ENCODE peak calls at places on chromosomes 1 and 21, in seven cellular contexts. M is NT2/D1, A is ecto neural progenitor cell, S is NCI-H2029, Q is Daoy, Y is H54, E is GM23338. H is an unnamed sample.

GRCh38 chr1:76843821-76844448 is 23.3 kb upstream of the ST6GALNAC5 start:
- DNase-seq in M (no peak), A (no peak), S (no peak), Q (peak; percentile 46), Y (no peak), E (no peak), H (no peak)

GRCh38 chr1:55399385-55399784 is 184.2 kb upstream of the USP24 start:
- DNase-seq in M (no peak), A (no peak), S (no peak), Q (no peak), Y (no peak), E (no peak), H (no peak)

GRCh38 chr1:15833069-15833679 is 14.3 kb upstream of the SPEN start:
- DNase-seq in M (no peak), A (no peak), S (peak; percentile 77), Q (peak; percentile 79), Y (no peak), E (peak; percentile 35), H (peak; percentile 51)

GRCh38 chr21:36419241-36419640 is 34.0 kb downstream of the CHAF1B start:
- DNase-seq in M (no peak), A (no peak), S (no peak), Q (no peak), Y (no peak), E (no peak), H (no peak)

GRCh38 chr1:29761159-29761928 is 525.0 kb downstream of the PTPRU start:
- DNase-seq in M (no peak), A (peak; percentile 23), S (no peak), Q (no peak), Y (no peak), E (no peak), H (no peak)

GRCh38 chr1:98336472-98337118 is 324.9 kb upstream of the SNX7 start:
- DNase-seq in M (no peak), A (no peak), S (no peak), Q (no peak), Y (no peak), E (peak; percentile 34), H (peak; percentile 58)

GRCh38 chr1:62012095-62012494 is 182.6 kb upstream of the L1TD1 start:
- DNase-seq in M (no peak), A (no peak), S (no peak), Q (no peak), Y (no peak), E (no peak), H (no peak)

GRCh38 chr1:159854693-159855192 is 7.7 kb downstream of the VSIG8 start:
- DNase-seq in M (peak; percentile 49), A (peak; percentile 54), S (peak; percentile 31), Q (peak; percentile 87), Y (peak; percentile 95), E (peak; percentile 82), H (peak; percentile 92)

GRCh38 chr1:153995640-153996039 is 5.1 kb downstream of the RPS27 start:
- DNase-seq in M (no peak), A (no peak), S (no peak), Q (no peak), Y (no peak), E (no peak), H (no peak)

GRCh38 chr1:23638786-23639241 is 52.8 kb upstream of the RPL11 start:
- DNase-seq in M (no peak), A (no peak), S (peak; percentile 76), Q (no peak), Y (no peak), E (no peak), H (no peak)

GRCh38 chr1:3837200-3837599 is 19.8 kb downstream of the CEP104 start:
- DNase-seq in M (no peak), A (no peak), S (no peak), Q (no peak), Y (no peak), E (no peak), H (no peak)

GRCh38 chr1:111279144-111279543 is 11.5 kb upstream of the CHIA start:
- DNase-seq in M (no peak), A (no peak), S (no peak), Q (no peak), Y (no peak), E (no peak), H (no peak)

GRCh38 chr1:18486195-18486594 is 5.5 kb downstream of the KLHDC7A start:
- DNase-seq in M (peak; percentile 30), A (no peak), S (no peak), Q (peak; percentile 23), Y (no peak), E (peak; percentile 75), H (no peak)

GRCh38 chr1:21931171-21932093 is 5.7 kb downstream of the HSPG2 start:
- DNase-seq in M (no peak), A (no peak), S (no peak), Q (peak; percentile 86), Y (peak; percentile 67), E (no peak), H (peak; percentile 58)

H was measured in LoVo.